ENCODE peak calls at places on chromosome 14, in seven cellular contexts. U is retinal pigment epithelial cell; Z is effector memory CD4-positive, alpha-beta T cell; S is fibroblast of the aortic adventitia; N is AG04450; R is lower lobe of right lung; E is uterus. Q is an unnamed sample.

GRCh38 chr14:55446833-55447232 is 6.4 kb upstream of the TBPL2 start:
- DNase-seq in Z (no peak), N (peak; percentile 73), R (no peak), S (peak; percentile 86), U (no peak), E (no peak), Q (peak; percentile 73)

GRCh38 chr14:95959317-95959716 is 79.8 kb upstream of the C14orf132 start:
- DNase-seq in E (no peak), N (no peak), R (no peak), U (no peak), Z (no peak), S (no peak), Q (no peak)

GRCh38 chr14:74508292-74508731 is 14.7 kb downstream of the ISCA2 start:
- DNase-seq in R (no peak), S (no peak), Z (no peak), E (no peak), N (no peak), U (no peak), Q (no peak)

GRCh38 chr14:102525213-102526143 is 15.9 kb upstream of the ANKRD9 start:
- DNase-seq in Z (no peak), S (peak; percentile 72), R (no peak), N (no peak), U (no peak), E (peak; percentile 37), Q (peak; percentile 58)

GRCh38 chr14:103118663-103119404 is 4.4 kb upstream of the TNFAIP2 start:
- DNase-seq in N (no peak), Z (no peak), U (no peak), S (no peak), R (peak; percentile 95), E (no peak), Q (no peak)

GRCh38 chr14:38721822-38722431 is 381.1 kb downstream of the SEC23A start:
- DNase-seq in Z (no peak), S (peak; percentile 43), U (no peak), R (no peak), E (peak; percentile 33), N (no peak), Q (peak; percentile 48)

GRCh38 chr14:23573384-23573783 is 5.2 kb downstream of the JPH4 start:
- DNase-seq in R (no peak), U (no peak), N (no peak), Z (no peak), E (no peak), S (no peak), Q (no peak)

GRCh38 chr14:88572117-88572516 is 9.3 kb downstream of the ZC3H14 start:
- DNase-seq in S (no peak), E (no peak), U (no peak), Z (no peak), R (no peak), N (no peak), Q (no peak)

GRCh38 chr14:97874394-97874793 is 1077.2 kb downstream of the VRK1 start:
- DNase-seq in Z (no peak), N (no peak), S (no peak), R (no peak), E (no peak), U (no peak), Q (no peak)

GRCh38 chr14:74488788-74489397 is 4.2 kb downstream of the NPC2 start:
- DNase-seq in R (no peak), Z (no peak), U (peak; percentile 67), N (no peak), E (no peak), S (peak; percentile 69), Q (peak; percentile 32)

GRCh38 chr14:91885837-91886236 is 18.5 kb upstream of the TC2N start:
- DNase-seq in Z (no peak), U (no peak), S (no peak), N (no peak), R (no peak), E (no peak), Q (no peak)

GRCh38 chr14:38065101-38065762 is 142.5 kb upstream of the SSTR1 start:
- DNase-seq in S (no peak), R (no peak), N (no peak), U (no peak), E (no peak), Z (peak; percentile 63), Q (no peak)

GRCh38 chr14:56555921-56556570 is 23.6 kb upstream of the TMEM260 start:
- DNase-seq in Z (no peak), R (no peak), U (peak; percentile 28), N (no peak), S (peak; percentile 59), E (no peak), Q (peak; percentile 41)

DNA sequence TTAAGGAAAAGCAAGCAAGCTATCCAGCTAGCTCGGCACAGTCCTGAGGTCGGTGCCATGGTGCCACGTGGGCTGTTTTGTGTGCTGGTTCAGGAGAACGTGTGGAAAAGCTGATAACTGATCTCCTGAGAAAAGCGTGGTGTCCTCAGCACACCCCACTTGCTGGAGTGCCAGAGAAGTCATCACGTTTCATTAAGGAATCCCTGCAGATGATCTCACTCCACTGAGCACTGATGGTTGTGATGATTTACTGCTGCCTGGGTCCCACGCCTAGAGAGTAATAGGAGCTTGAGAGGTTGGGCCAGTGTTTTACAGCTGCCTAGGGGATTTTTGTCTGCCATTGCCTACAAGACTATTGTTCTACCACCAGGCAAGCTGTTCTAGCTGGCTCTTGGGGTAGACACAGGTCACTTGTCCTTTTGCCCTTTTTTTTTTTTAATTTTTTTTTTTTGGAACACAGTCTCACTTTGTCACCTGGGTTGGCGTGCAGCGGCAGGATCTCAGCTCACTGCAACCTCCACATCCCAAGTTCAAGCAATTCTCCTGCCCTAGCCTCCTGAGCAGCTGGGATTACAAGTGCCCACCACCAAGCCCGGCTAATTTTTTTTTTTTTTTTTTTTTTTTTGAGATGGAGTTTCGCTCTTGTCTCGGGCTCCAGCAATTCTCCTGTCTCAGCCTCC is 42.3 kb upstream of the EVL start:
- DNase-seq in S (peak; percentile 83), U (no peak), N (no peak), R (no peak), E (peak; percentile 62), Z (no peak), Q (peak; percentile 91)
- H3K4me3 ChIP-seq in S (no peak overlapping the region), U (no peak overlapping the region), N (no peak overlapping the region), R (no peak overlapping the region), E (no peak overlapping the region), Z (no peak overlapping the region), Q (no peak overlapping the region)

GRCh38 chr14:94321421-94322271 is 1.5 kb downstream of the SERPINA6 start:
- DNase-seq in R (no peak), S (no peak), N (no peak), U (no peak), Z (no peak), E (no peak), Q (no peak)

GRCh38 chr14:94322648-94323570 is at the start of gene SERPINA6:
- DNase-seq in N (no peak), R (no peak), Z (no peak), S (peak; percentile 77), U (no peak), E (no peak), Q (no peak)

GRCh38 chr14:94316692-94317091 is 6.4 kb downstream of the SERPINA6 start:
- DNase-seq in U (no peak), E (no peak), N (no peak), Z (no peak), R (no peak), S (no peak), Q (no peak)

GRCh38 chr14:94317259-94317658 is 5.9 kb downstream of the SERPINA6 start:
- DNase-seq in R (no peak), E (no peak), Z (no peak), N (no peak), U (peak; percentile 77), S (peak; percentile 73), Q (peak; percentile 16)

DNA sequence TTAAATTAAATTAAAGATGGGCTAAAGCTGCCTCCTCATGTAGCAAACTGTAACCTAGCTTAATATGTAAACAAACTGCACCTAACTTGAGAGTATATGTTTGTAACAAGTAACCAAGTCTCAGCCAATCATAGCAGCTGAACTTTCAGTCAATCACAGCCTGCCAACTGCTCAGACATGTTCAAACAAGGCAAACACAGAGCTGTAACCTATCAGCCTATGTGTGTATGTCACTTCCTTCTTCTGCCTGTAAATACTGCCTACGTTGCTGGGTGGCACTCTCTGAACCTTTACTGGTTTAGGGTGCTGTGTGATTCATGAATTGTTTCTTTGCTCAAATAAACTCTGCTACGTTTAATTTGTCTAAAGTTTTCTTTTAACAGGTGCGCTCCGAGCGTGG is 2.9 kb downstream of the SERPINA6 start:
- DNase-seq in S (no peak), E (no peak), U (no peak), R (no peak), N (no peak), Z (no peak), Q (no peak)
- H3K4me3 ChIP-seq in S (no peak overlapping the region), E (no peak overlapping the region), U (no peak overlapping the region), R (no peak overlapping the region), N (no peak overlapping the region), Z (no peak overlapping the region), Q (no peak overlapping the region)

GRCh38 chr14:34982421-34983147 is at the start of gene SRP54:
- DNase-seq in R (peak; percentile 99), U (peak; percentile 89), Z (peak; percentile 100), N (peak; percentile 96), S (peak; percentile 98), E (peak; percentile 97), Q (peak; percentile 96)

GRCh38 chr14:34981743-34982420 is 910 bp upstream of the SRP54 start:
- DNase-seq in S (no peak), N (peak; percentile 4), E (peak; percentile 15), R (no peak), Z (peak; percentile 24), U (peak; percentile 15), Q (no peak)

GRCh38 chr14:34983148-34983760 is 462 bp downstream of the SRP54 start:
- DNase-seq in U (no peak), R (no peak), S (no peak), N (no peak), Z (no peak), E (no peak), Q (no peak)

GRCh38 chr14:34978444-34978843 is 4.3 kb upstream of the SRP54 start:
- DNase-seq in R (peak; percentile 58), N (no peak), Z (no peak), E (no peak), S (no peak), U (no peak), Q (no peak)

DNA sequence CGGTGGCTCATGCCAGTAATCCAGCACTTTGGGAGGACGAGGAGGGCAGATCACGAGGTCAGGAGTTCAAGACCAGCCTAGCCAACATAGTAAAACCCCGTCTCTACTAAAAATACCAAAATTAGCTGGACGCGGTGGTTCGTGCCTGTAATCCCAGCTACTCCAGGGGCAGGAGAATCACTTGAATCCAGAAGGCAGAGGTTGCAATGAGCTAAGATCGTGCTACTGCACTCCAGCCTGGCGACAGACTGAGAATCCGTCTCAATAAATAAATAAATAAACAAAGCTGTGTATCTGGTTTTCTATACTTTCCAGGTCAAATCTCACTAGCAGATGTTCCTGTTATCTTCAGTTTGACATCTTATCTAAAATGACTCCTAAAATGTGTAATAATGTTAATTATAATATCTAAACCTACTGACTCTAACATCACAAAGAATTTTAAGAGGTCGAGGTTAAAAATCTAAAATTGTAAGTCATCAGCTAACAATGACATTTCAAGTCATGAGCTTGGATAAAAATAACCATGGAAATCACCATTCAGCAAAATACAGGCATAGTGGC is 2.4 kb upstream of the SRP54 start:
- DNase-seq in R (no peak), S (no peak), Z (no peak), U (no peak), E (no peak), N (no peak), Q (no peak)
- H3K4me3 ChIP-seq in R (peak overlapping the region; percentile 92), S (peak overlapping the region; percentile 94), Z (peak overlapping the region; percentile 86), U (peak overlapping the region; percentile 97), E (no peak overlapping the region), N (peak overlapping the region; percentile 73), Q (peak overlapping the region; percentile 96)

DNA sequence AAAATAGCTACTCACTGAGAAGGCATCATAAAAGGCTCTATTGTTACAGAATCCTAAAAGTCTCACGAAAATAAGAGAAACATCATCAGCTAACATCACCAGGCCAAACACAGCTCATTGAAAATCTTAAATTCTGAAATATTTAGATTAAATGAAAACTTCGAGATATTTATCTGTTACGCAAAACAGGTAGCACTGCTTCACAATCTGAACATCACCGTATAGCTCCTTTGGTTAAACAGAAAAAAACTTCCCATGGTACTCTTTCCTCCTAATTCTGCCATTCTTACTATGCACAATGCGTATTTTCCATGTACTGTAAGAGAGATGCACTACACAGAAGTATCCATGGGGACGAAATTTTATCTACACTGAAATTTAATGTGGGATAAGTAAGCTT is 2.1 kb downstream of the SGPP1 start:
- DNase-seq in E (no peak), Z (no peak), N (no peak), S (peak; percentile 19), R (no peak), U (no peak), Q (no peak)
- H3K4me3 ChIP-seq in E (peak overlapping the region; percentile 89), Z (peak overlapping the region; percentile 98), N (peak overlapping the region; percentile 96), S (peak overlapping the region; percentile 95), R (peak overlapping the region; percentile 85), U (peak overlapping the region; percentile 84), Q (peak overlapping the region; percentile 92)